ENCODE peak calls at places on chromosomes 2 and 18, in ten cellular contexts. U is MM.1S, Z is transverse colon, Y is fibroblast of lung, X is A673, B is heart left ventricle, T is heart right ventricle, V is upper lobe of right lung, M is HepG2, H is SK-N-SH. K is an unnamed sample. For H3K4me1 and H3K36me3, the result is how much of the 10 kb centered on the place peaks cover.

GRCh38 chr2:56714400-56714799 is 530.6 kb downstream of the CCDC85A start:
- DNase-seq in U (no peak), Z (no peak), Y (peak), X (no peak), B (no peak), T (no peak), V (no peak), M (no peak), H (no peak), K (no peak)

GRCh38 chr2:106863387-106863786 is 22.6 kb downstream of the ST6GAL2 start:
- DNase-seq in U (no peak), Z (no peak), Y (no peak), X (no peak), B (no peak), T (no peak), V (no peak), M (no peak), H (no peak), K (no peak)

GRCh38 chr2:5980351-5981054 is 288.3 kb downstream of the SOX11 start:
- DNase-seq in U (no peak), Z (no peak), Y (peak), X (no peak), B (no peak), T (no peak), V (no peak), M (no peak), H (peak), K (no peak)

GRCh38 chr2:28691774-28692281 is 59.8 kb upstream of the PPP1CB start:
- DNase-seq in U (no peak), Z (peak), Y (peak), X (peak), B (peak), T (peak), V (no peak), M (peak), H (peak), K (peak)

GRCh38 chr2:127052068-127052770 is 54.7 kb downstream of the BIN1 start:
- DNase-seq in U (no peak), Z (peak), Y (no peak), X (no peak), B (no peak), T (peak), V (peak), M (no peak), H (peak), K (peak)

GRCh38 chr2:232022733-232023132 is 61.2 kb downstream of the DIS3L2 start:
- DNase-seq in U (no peak), Z (no peak), Y (no peak), X (no peak), B (peak), T (no peak), V (no peak), M (no peak), H (no peak), K (peak)

GRCh38 chr2:128292599-128293425 is 25.9 kb downstream of the HS6ST1 start:
- DNase-seq in U (no peak), Z (no peak), Y (no peak), X (peak), B (no peak), T (peak), V (no peak), M (no peak), H (no peak), K (peak)

GRCh38 chr2:82128051-82128450 is 1823.5 kb upstream of the LRRTM1 start:
- DNase-seq in U (no peak), Z (no peak), Y (no peak), X (no peak), B (no peak), T (no peak), V (no peak), M (no peak), H (no peak), K (no peak)

GRCh38 chr2:240255811-240256703 is 115.6 kb upstream of the OTOS start:
- DNase-seq in U (no peak), Z (no peak), Y (peak), X (no peak), B (no peak), T (no peak), V (peak), M (peak), H (peak), K (peak)

GRCh38 chr18:32104516-32104915 is 12.8 kb downstream of the RNF138 start:
- DNase-seq in U (no peak), Z (no peak), Y (no peak), X (no peak), B (no peak), T (no peak), V (no peak), M (no peak), H (no peak), K (no peak)

GRCh38 chr2:64143154-64144056 is 815 bp downstream of the PELI1 start:
- DNase-seq in U (peak), Z (no peak), Y (peak), X (peak), B (peak), T (peak), V (peak), M (peak), H (peak), K (peak)

DNA sequence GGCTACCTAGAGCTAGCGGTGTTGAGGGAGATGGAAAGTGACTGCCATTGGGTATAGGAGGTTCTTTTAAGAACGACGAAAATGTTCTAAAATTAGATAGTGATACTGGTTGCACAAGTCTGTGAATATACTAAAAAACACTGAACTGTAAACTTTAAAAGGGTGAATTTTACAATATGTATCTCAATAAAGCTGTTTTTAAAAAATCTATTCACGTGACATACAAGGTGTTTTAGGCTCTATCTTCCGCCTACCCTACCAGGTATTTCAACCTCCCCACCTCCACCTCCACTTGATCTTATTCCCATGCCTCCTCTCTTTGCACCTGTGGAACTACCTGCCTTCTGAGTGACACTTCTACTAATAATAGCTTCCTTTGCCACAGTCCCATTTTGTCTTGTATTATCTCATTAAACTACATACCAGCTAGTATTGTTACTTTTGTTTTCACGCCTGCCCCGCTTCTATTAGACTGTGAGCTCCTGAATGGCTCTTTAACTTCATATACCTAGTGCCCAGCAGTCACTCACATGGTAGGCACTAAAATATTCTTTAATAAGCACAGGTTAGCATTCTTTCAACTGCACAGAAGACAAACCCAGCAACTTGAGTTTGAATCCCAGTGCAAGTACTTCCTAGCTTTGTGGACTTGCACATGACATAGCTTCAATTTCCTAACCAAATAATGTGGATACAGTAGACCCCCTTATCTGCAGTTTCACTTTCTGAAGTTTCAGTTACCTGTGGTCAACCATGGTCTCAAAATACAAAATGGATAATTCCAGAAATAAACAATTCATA is 9.3 kb downstream of the ITSN2 start:
- DNase-seq in U (no peak), Z (no peak), Y (no peak), X (no peak), B (no peak), T (no peak), V (no peak), M (no peak), H (no peak), K (no peak)
- H3K4me1 ChIP-seq in U (under half), Z (under half), Y (under half), X (under half), B (half or more), T (under half), V (under half), M (under half), H (under half), K (half or more)

GRCh38 chr2:61534926-61535325 is 3.2 kb downstream of the XPO1 start:
- DNase-seq in U (no peak), Z (no peak), Y (peak), X (no peak), B (no peak), T (no peak), V (no peak), M (no peak), H (no peak), K (no peak)
- H3K36me3 ChIP-seq in U (under half), Z (under half), Y (under half), X (under half), B (under half), T (under half), V (under half), M (under half), H (under half), K (under half)

GRCh38 chr2:26767894-26768487 is 3.9 kb downstream of the SLC35F6 start:
- DNase-seq in U (no peak), Z (no peak), Y (no peak), X (no peak), B (no peak), T (no peak), V (no peak), M (no peak), H (peak), K (peak)

GRCh38 chr2:26769501-26769850 is 5.4 kb downstream of the SLC35F6 start:
- DNase-seq in U (no peak), Z (no peak), Y (no peak), X (no peak), B (no peak), T (no peak), V (no peak), M (no peak), H (no peak), K (no peak)

GRCh38 chr2:26768759-26769500 is 4.8 kb downstream of the SLC35F6 start:
- DNase-seq in U (no peak), Z (peak), Y (peak), X (no peak), B (peak), T (peak), V (peak), M (no peak), H (no peak), K (peak)

GRCh38 chr2:26772064-26773001 is 8.2 kb downstream of the SLC35F6 start:
- DNase-seq in U (no peak), Z (peak), Y (peak), X (no peak), B (peak), T (peak), V (peak), M (peak), H (peak), K (peak)

DNA sequence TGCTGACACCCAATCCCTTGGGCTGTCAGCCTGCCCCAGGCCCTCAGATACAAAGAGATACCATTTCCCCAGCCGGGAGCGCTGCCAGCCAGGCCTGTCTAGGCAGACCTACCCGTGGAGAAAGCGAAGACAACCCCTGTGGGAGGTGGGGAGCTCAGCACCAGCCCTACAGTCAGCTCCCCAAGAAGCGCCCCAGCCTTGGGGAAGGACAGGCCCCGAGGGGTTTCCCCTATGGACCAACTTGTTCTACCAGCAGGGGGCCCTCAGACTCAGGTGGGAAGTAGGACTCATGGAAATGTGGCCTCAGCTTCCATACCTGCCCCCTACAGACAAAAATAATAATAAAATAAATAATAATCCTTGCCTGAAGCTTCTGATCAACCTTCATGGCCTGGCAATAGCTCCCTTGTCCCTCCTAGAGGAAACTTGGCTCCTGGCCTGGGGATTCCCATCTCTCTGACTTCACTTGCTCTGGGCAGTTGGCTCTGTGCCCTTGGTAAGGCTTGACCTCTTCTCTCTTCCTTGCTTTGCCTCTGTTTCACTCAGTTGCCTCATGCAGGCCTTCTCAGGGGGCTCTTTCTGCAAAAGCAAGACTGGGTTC is 7.0 kb downstream of the SLC35F6 start:
- DNase-seq in U (no peak), Z (peak), Y (peak), X (no peak), B (peak), T (peak), V (no peak), M (peak), H (peak), K (peak)
- H3K4me1 ChIP-seq in U (under half), Z (under half), Y (under half), X (under half), B (half or more), T (half or more), V (half or more), M (under half), H (under half), K (half or more)

GRCh38 chr2:241719093-241719492 is 15.3 kb upstream of the D2HGDH start:
- DNase-seq in U (no peak), Z (no peak), Y (no peak), X (no peak), B (no peak), T (no peak), V (no peak), M (no peak), H (no peak), K (no peak)
- H3K36me3 ChIP-seq in U (under half), Z (under half), Y (under half), X (half or more), B (under half), T (half or more), V (half or more), M (under half), H (under half), K (under half)

GRCh38 chr2:20673686-20674308 is 6.9 kb downstream of the GDF7 start:
- DNase-seq in U (no peak), Z (no peak), Y (no peak), X (no peak), B (no peak), T (no peak), V (no peak), M (no peak), H (no peak), K (no peak)

GRCh38 chr2:20676353-20677215 is 9.6 kb downstream of the GDF7 start:
- DNase-seq in U (peak), Z (peak), Y (no peak), X (no peak), B (no peak), T (no peak), V (no peak), M (peak), H (no peak), K (no peak)

GRCh38 chr2:20674309-20674965 is 7.5 kb downstream of the GDF7 start:
- DNase-seq in U (no peak), Z (no peak), Y (no peak), X (no peak), B (no peak), T (no peak), V (no peak), M (no peak), H (no peak), K (no peak)

GRCh38 chr2:20675701-20676352 is 8.9 kb downstream of the GDF7 start:
- DNase-seq in U (peak), Z (peak), Y (no peak), X (no peak), B (no peak), T (no peak), V (no peak), M (peak), H (no peak), K (peak)

GRCh38 chr2:20674974-20675679 is 8.2 kb downstream of the GDF7 start:
- DNase-seq in U (no peak), Z (no peak), Y (peak), X (no peak), B (peak), T (peak), V (no peak), M (peak), H (no peak), K (no peak)
- H3K4me1 ChIP-seq in U (half or more), Z (under half), Y (under half), X (under half), B (under half), T (under half), V (under half), M (under half), H (under half), K (under half)

GRCh38 chr2:152617464-152618187 is 99.6 kb downstream of the PRPF40A start:
- DNase-seq in U (no peak), Z (no peak), Y (peak), X (no peak), B (no peak), T (no peak), V (no peak), M (no peak), H (no peak), K (no peak)
- H3K36me3 ChIP-seq in U (under half), Z (under half), Y (under half), X (under half), B (under half), T (under half), V (half or more), M (half or more), H (half or more), K (under half)

GRCh38 chr2:12819098-12819465 is 102.3 kb downstream of the TRIB2 start:
- DNase-seq in U (no peak), Z (peak), Y (peak), X (peak), B (peak), T (no peak), V (no peak), M (no peak), H (no peak), K (peak)

GRCh38 chr2:12817870-12818269 is 101.1 kb downstream of the TRIB2 start:
- DNase-seq in U (no peak), Z (no peak), Y (no peak), X (no peak), B (no peak), T (no peak), V (no peak), M (no peak), H (no peak), K (no peak)

GRCh38 chr2:12821656-12822055 is 104.9 kb downstream of the TRIB2 start:
- DNase-seq in U (no peak), Z (no peak), Y (no peak), X (no peak), B (no peak), T (no peak), V (no peak), M (no peak), H (no peak), K (no peak)

GRCh38 chr2:12818416-12819097 is 101.8 kb downstream of the TRIB2 start:
- DNase-seq in U (no peak), Z (no peak), Y (no peak), X (no peak), B (no peak), T (no peak), V (no peak), M (no peak), H (no peak), K (no peak)

DNA sequence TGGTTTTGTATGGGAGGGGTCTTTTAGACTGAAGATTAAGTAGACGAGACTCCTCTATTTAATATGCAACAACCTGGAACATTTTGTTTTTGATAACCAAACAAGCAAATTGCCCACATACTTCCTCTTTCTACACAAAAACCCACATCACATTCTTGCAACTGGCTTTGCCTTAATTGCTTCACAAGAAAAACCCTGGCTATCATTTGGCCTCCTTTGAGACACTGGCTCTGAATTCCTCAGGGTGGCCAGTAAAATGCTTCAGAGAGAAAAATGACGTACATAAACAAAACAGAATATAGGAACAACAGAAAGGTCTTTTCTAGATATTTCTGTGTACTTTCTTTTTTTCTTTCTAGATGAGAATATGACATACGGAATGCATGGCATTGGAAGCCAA is 103.0 kb downstream of the TRIB2 start:
- DNase-seq in U (no peak), Z (no peak), Y (peak), X (no peak), B (no peak), T (no peak), V (no peak), M (no peak), H (no peak), K (no peak)
- H3K4me1 ChIP-seq in U (under half), Z (under half), Y (under half), X (under half), B (half or more), T (under half), V (under half), M (under half), H (under half), K (under half)

GRCh38 chr2:54618646-54619565 is 104.6 kb upstream of the EML6 start:
- DNase-seq in U (no peak), Z (no peak), Y (peak), X (no peak), B (no peak), T (no peak), V (no peak), M (peak), H (no peak), K (no peak)

GRCh38 chr2:54624611-54625071 is 98.8 kb upstream of the EML6 start:
- DNase-seq in U (no peak), Z (no peak), Y (no peak), X (no peak), B (peak), T (no peak), V (no peak), M (no peak), H (peak), K (no peak)

GRCh38 chr2:54617409-54617808 is 106.1 kb upstream of the EML6 start:
- DNase-seq in U (no peak), Z (no peak), Y (no peak), X (no peak), B (no peak), T (no peak), V (no peak), M (no peak), H (no peak), K (no peak)

GRCh38 chr2:54619660-54620231 is 103.7 kb upstream of the EML6 start:
- DNase-seq in U (no peak), Z (no peak), Y (no peak), X (no peak), B (no peak), T (no peak), V (no peak), M (no peak), H (peak), K (no peak)

DNA sequence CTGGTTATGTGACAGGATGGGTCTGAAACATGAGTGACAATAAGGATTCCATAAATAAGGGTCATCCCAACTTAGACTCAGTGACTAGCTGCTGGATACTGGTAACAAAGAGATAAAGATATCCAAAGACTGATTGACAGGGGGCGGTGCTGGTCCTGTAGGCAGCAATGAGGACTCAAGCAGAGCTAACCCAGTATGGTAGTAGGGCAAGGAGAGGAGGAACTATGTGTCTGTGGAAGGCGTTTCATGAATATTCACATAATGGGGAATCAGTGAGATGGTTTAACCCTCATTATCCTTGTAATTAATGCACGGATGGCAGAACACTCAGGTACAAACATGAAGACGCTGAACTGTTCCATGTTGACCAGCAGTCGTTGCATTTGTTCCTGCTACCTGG is 102.5 kb upstream of the EML6 start:
- DNase-seq in U (no peak), Z (no peak), Y (no peak), X (no peak), B (no peak), T (no peak), V (no peak), M (no peak), H (no peak), K (no peak)
- H3K36me3 ChIP-seq in U (half or more), Z (under half), Y (under half), X (half or more), B (under half), T (half or more), V (half or more), M (half or more), H (half or more), K (under half)

K was measured in body of pancreas.